ENCODE peak calls at places on chromosomes 6 and 20, in four cellular contexts. W is body of pancreas, Z is DND-41, C is cardiac muscle cell. B is an unnamed sample.

GRCh38 chr20:48972816-48973215 is 51.3 kb downstream of the ARFGEF2 start:
- DNase-seq in W (no peak), Z (no peak), C (no peak), B (no peak)

GRCh38 chr20:50434653-50435396 is 75.4 kb upstream of the PTPN1 start:
- DNase-seq in W (no peak), Z (no peak), C (peak), B (no peak)

GRCh38 chr6:124963416-124964083 is 1.3 kb downstream of the RNF217 start:
- DNase-seq in W (no peak), Z (no peak), C (peak), B (no peak)

GRCh38 chr6:101956961-101957360 is 563.5 kb downstream of the GRIK2 start:
- DNase-seq in W (no peak), Z (no peak), C (no peak), B (no peak)

GRCh38 chr6:95803889-95804288 is 211.9 kb upstream of the FUT9 start:
- DNase-seq in W (no peak), Z (no peak), C (no peak), B (no peak)

GRCh38 chr20:45909336-45909808 is 2.6 kb downstream of the PLTP start:
- DNase-seq in W (no peak), Z (no peak), C (no peak), B (no peak)

GRCh38 chr6:43713611-43714310 is 26.2 kb upstream of the MRPS18A start:
- DNase-seq in W (no peak), Z (no peak), C (no peak), B (no peak)

GRCh38 chr20:20820104-20820503 is 107.7 kb upstream of the RALGAPA2 start:
- DNase-seq in W (peak), Z (no peak), C (peak), B (no peak)

GRCh38 chr6:90156861-90157260 is 139.8 kb downstream of the BACH2 start:
- DNase-seq in W (no peak), Z (no peak), C (no peak), B (no peak)

GRCh38 chr6:165984743-165985142 is 182.9 kb downstream of the TBXT start:
- DNase-seq in W (no peak), Z (no peak), C (no peak), B (no peak)

GRCh38 chr6:46217671-46218131 is 46.9 kb upstream of the ENPP5 start:
- DNase-seq in W (no peak), Z (no peak), C (peak), B (peak)

GRCh38 chr6:157496534-157497095 is 115.6 kb downstream of the ZDHHC14 start:
- DNase-seq in W (no peak), Z (no peak), C (no peak), B (no peak)

GRCh38 chr6:36139991-36140710 is 9.8 kb downstream of the MAPK13 start:
- DNase-seq in W (no peak), Z (no peak), C (no peak), B (peak)

GRCh38 chr6:158655569-158656450 is 6.0 kb downstream of the SYTL3 start:
- DNase-seq in W (no peak), Z (no peak), C (peak), B (no peak)

GRCh38 chr6:131366223-131366622 is 206.8 kb upstream of the ARG1 start:
- DNase-seq in W (no peak), Z (no peak), C (no peak), B (no peak)

GRCh38 chr20:16273812-16274560 is 299.3 kb downstream of the KIF16B start:
- DNase-seq in W (no peak), Z (no peak), C (no peak), B (no peak)

GRCh38 chr6:3228046-3228671 is 706 bp upstream of the TUBB2B start:
- DNase-seq in W (peak), Z (no peak), C (no peak), B (no peak)

GRCh38 chr6:129568015-129568414 is 142.0 kb downstream of the ARHGAP18 start:
- DNase-seq in W (no peak), Z (no peak), C (no peak), B (no peak)

GRCh38 chr6:88641178-88641903 is 322.1 kb downstream of the RNGTT start:
- DNase-seq in W (no peak), Z (no peak), C (no peak), B (no peak)

DNA sequence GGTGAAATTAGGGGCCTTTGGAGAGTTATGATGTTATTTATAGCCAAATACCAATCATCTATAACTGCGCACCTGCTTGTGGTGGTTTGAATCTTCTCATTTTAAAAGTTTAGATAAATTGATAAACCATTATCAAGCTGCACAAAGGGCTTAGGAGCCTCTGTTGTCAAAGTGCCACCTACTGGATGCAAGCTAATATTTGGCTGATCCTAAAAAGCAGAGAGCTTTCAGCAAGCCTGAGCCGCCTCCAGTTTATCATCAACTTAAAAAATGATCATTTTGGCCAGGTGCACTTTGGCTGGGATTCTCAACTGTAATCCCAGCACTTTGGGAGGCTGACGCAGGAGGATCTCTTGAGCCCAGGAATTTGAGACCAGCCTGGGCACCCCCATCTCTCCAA is 58.5 kb upstream of the ATXN1 start:
- DNase-seq in W (no peak), Z (no peak), C (no peak), B (no peak)
- TF ChIP-seq CTCF in W (no peak), Z (peak), C (peak), B (no peak)

GRCh38 chr6:82767447-82767846 is 298.2 kb downstream of the UBE3D start:
- DNase-seq in W (no peak), Z (no peak), C (no peak), B (no peak)

GRCh38 chr6:82767037-82767436 is 298.6 kb downstream of the UBE3D start:
- DNase-seq in W (no peak), Z (no peak), C (no peak), B (no peak)

GRCh38 chr6:82766476-82766875 is 299.2 kb downstream of the UBE3D start:
- DNase-seq in W (no peak), Z (no peak), C (no peak), B (no peak)

DNA sequence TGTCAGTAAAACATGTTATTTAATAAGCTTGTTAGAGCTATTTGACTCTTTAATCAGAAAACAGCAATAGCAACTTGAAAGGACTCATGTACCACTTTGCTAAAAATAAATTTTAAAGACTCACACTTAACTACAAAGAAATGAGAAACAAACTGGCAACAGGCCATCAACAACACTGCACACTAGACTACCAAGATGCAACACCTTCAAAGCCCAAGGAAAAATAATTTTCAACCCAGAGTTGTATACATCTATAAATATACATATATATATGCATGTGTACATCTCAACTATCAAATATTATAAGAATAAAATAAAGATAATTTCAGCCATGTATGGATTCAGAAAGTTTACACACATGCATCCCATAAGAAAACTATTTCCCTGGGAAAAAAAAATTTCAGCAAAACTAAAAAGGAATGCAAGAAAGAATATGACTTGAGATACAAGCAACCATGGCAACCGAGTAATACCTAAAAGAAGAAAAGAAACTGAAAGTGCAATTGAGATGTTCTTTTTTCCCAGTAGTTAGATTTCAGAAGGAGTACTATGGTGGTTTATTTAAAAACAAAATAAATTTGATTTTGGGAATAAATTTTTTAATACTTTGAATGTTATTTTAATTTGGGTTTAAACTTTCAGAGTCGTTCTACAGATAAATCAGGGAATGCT is 303.8 kb downstream of the UBE3D start:
- DNase-seq in W (no peak), Z (no peak), C (no peak), B (no peak)
- H3K27ac ChIP-seq in W (no peak), Z (no peak), C (no peak), B (no peak)

GRCh38 chr20:19264191-19264590 is 51.7 kb downstream of the SLC24A3 start:
- DNase-seq in W (no peak), Z (no peak), C (no peak), B (no peak)

GRCh38 chr20:19259182-19259591 is 46.7 kb downstream of the SLC24A3 start:
- DNase-seq in W (no peak), Z (no peak), C (no peak), B (peak)

GRCh38 chr20:19257865-19258264 is 45.4 kb downstream of the SLC24A3 start:
- DNase-seq in W (no peak), Z (no peak), C (no peak), B (no peak)

GRCh38 chr20:19257201-19257600 is 44.8 kb downstream of the SLC24A3 start:
- DNase-seq in W (no peak), Z (no peak), C (no peak), B (no peak)

DNA sequence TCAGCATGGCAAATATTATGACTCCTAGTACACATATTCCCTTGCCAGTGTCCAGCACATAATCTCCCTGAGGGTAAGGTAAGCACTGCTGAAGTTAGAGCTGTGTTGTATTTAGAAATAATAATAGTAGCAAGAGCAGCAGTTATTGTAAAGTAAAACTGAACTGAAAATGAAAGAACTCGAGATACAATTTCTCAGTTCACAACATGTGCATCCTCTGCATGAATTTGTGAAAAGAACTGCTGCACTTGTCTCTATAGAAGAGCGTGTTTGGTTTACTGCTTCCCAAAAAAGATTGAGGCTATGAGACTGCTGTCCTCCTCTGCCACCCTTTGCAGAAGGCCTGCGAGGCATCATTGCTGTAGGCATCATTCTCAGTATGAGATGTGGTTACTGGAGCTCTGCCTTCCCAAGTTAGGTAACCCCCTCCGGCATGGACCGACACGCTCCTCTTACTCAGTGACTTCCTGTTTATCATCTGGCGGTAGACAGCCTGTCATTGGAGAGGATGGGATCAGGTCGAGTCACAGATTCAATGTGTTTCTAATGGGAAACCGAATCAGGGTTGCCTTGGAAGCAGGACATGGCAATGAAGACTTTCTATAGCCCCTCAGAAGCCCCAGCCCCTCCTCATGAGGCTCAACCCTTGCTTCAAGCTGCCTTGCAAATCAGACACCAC is 48.1 kb downstream of the SLC24A3 start:
- DNase-seq in W (no peak), Z (no peak), C (no peak), B (no peak)
- H3K4me3 ChIP-seq in W (no peak), Z (no peak), C (no peak), B (no peak)

GRCh38 chr6:6803180-6803978 is 214.9 kb downstream of the LY86 start:
- DNase-seq in W (no peak), Z (no peak), C (no peak), B (no peak)
- TF ChIP-seq CTCF in W (no peak), Z (no peak), C (no peak), B (no peak)

GRCh38 chr20:37407573-37408002 is 61.6 kb downstream of the SRC start:
- DNase-seq in W (peak), Z (no peak), C (peak), B (no peak)
- H3K27ac ChIP-seq in W (no peak), Z (no peak), C (no peak), B (no peak)

GRCh38 chr6:7390218-7390878 is 740 bp downstream of the RIOK1 start:
- DNase-seq in W (no peak), Z (peak), C (no peak), B (no peak)

GRCh38 chr6:7389162-7389450 is 436 bp downstream of the CAGE1 start:
- DNase-seq in W (peak), Z (no peak), C (peak), B (no peak)

GRCh38 chr6:7392402-7392801 is 2.8 kb downstream of the RIOK1 start:
- DNase-seq in W (no peak), Z (no peak), C (no peak), B (no peak)

GRCh38 chr6:7389451-7390217 is at the start of the genes CAGE1 and RIOK1:
- DNase-seq in W (peak), Z (peak), C (peak), B (peak)

GRCh38 chr6:7391244-7391643 is 1.6 kb downstream of the RIOK1 start:
- DNase-seq in W (no peak), Z (no peak), C (no peak), B (no peak)
- H3K4me3 ChIP-seq in W (no peak), Z (peak), C (no peak), B (no peak)

GRCh38 chr6:17103715-17104114 is 1.9 kb downstream of the STMND1 start:
- DNase-seq in W (no peak), Z (no peak), C (no peak), B (no peak)
- TF ChIP-seq CTCF in W (no peak), Z (no peak), C (peak), B (no peak)

DNA sequence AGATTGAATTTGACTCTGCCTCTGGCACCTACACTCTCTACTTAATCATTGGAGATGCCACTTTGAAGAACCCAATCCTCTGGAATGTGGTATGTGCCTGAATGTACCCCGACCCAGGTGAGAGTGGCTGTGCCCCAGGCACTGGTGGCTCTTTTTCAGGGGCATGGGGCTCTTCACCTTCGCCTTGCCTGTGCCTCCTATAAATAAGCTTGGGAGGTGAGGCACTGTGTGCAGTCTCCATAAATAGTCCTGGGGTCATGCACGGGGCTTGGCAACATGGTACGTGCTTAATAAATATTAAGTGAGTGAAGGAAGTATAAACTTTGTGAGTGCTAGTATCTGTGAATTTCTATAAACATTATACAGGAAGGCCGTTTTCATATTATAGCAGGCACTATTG is 33.0 kb downstream of the GHRH start:
- DNase-seq in W (no peak), Z (no peak), C (no peak), B (peak)
- H3K27ac ChIP-seq in W (no peak), Z (no peak), C (peak), B (peak)

B was measured in gastrocnemius medialis.